ENCODE peak calls at places on chromosomes 5 and 9, in seven cellular contexts. Y is cardiac muscle cell, O is OCI-LY7, A is tibial artery, G is lower lobe of right lung, D is A549, E is GM20000. F is an unnamed sample.

GRCh38 chr5:174410716-174411512 is 313.5 kb upstream of the MSX2 start:
- DNase-seq in O (no peak), Y (no peak), E (no peak), G (no peak), A (no peak), D (peak; percentile 16), F (no peak)

GRCh38 chr5:136191304-136192014 is 1.5 kb downstream of the SMIM32 start:
- DNase-seq in G (no peak), Y (peak; percentile 43), O (no peak), D (no peak), A (no peak), E (no peak), F (no peak)

GRCh38 chr5:93579561-93580386 is 1.2 kb downstream of the NR2F1-AS1 start:
- DNase-seq in G (peak; percentile 57), O (no peak), E (peak; percentile 34), Y (no peak), D (peak; percentile 28), A (no peak), F (no peak)

GRCh38 chr9:8436791-8437190 is 637.2 kb upstream of the DMAC1 start:
- DNase-seq in D (no peak), O (no peak), G (no peak), Y (no peak), A (no peak), E (no peak), F (no peak)

GRCh38 chr5:83364322-83365299 is 106.9 kb upstream of the VCAN start:
- DNase-seq in O (no peak), A (no peak), Y (no peak), G (no peak), E (peak; percentile 25), D (no peak), F (no peak)

GRCh38 chr9:129852575-129852974 is 17.3 kb downstream of the USP20 start:
- DNase-seq in E (no peak), D (no peak), G (no peak), O (no peak), Y (no peak), A (no peak), F (no peak)

GRCh38 chr5:173310861-173311515 is 17.2 kb downstream of the STC2 start:
- DNase-seq in O (no peak), G (no peak), E (no peak), A (no peak), Y (no peak), D (no peak), F (no peak)

GRCh38 chr5:116032094-116032517 is at the start of gene ARL14EPL:
- DNase-seq in O (no peak), Y (peak; percentile 14), E (peak; percentile 32), G (peak; percentile 56), D (peak; percentile 76), A (peak; percentile 57), F (no peak)

GRCh38 chr5:6350277-6351090 is 27.9 kb downstream of the MED10 start:
- DNase-seq in A (no peak), O (no peak), D (no peak), Y (no peak), G (no peak), E (no peak), F (no peak)

GRCh38 chr5:170277953-170278352 is 19.6 kb downstream of the LCP2 start:
- DNase-seq in D (no peak), E (no peak), G (no peak), O (peak; percentile 47), Y (no peak), A (no peak), F (no peak)

GRCh38 chr9:117768740-117769400 is 64.7 kb downstream of the TLR4 start:
- DNase-seq in O (no peak), E (no peak), A (no peak), Y (no peak), D (no peak), G (no peak), F (no peak)

GRCh38 chr5:1512541-1513291 is 11.0 kb downstream of the LPCAT1 start:
- DNase-seq in Y (no peak), D (no peak), G (peak; percentile 45), A (peak; percentile 11), E (no peak), O (no peak), F (peak; percentile 9)

GRCh38 chr9:123033864-123034598 is 564 bp downstream of the GPR21 start:
- DNase-seq in Y (no peak), O (no peak), D (no peak), A (no peak), G (no peak), E (no peak), F (no peak)

GRCh38 chr9:123316053-123316718 is 39.8 kb upstream of the CRB2 start:
- DNase-seq in E (no peak), Y (no peak), D (no peak), O (peak; percentile 29), A (no peak), G (no peak), F (no peak)

GRCh38 chr9:34994429-34995287 is 5.1 kb downstream of the DNAJB5 start:
- DNase-seq in D (peak; percentile 58), E (no peak), G (no peak), O (no peak), Y (peak; percentile 59), A (no peak), F (no peak)
- TF ChIP-seq CTCF in D (peak; percentile 52), E (peak; percentile 41), G (peak; percentile 44), O (peak; percentile 78), Y (peak; percentile 71), A (peak; percentile 41), F (no peak)

DNA sequence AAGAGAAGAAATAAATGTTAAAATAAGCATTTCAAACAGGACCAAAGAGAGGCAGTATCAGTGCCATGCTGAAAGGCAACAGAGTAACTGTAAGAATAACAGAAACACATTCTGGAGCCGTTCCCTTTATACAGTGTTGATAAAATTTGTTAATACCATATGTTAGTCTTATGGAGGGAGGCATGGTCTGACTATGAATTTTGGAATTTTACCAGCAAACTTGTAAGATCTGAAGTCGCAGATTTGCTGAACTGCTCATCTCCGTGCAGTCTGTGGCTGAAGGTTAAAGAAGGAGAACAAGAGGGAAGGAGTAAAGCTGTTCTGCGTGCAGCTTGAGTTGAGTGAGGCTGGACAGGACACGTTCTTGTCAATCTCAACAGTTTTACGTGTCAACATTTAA is 508.4 kb downstream of the NFIB start:
- DNase-seq in Y (no peak), A (no peak), G (no peak), D (no peak), O (no peak), E (no peak), F (no peak)
- TF ChIP-seq CTCF in Y (no peak), A (no peak), G (no peak), D (no peak), O (no peak), E (no peak), F (no peak)

DNA sequence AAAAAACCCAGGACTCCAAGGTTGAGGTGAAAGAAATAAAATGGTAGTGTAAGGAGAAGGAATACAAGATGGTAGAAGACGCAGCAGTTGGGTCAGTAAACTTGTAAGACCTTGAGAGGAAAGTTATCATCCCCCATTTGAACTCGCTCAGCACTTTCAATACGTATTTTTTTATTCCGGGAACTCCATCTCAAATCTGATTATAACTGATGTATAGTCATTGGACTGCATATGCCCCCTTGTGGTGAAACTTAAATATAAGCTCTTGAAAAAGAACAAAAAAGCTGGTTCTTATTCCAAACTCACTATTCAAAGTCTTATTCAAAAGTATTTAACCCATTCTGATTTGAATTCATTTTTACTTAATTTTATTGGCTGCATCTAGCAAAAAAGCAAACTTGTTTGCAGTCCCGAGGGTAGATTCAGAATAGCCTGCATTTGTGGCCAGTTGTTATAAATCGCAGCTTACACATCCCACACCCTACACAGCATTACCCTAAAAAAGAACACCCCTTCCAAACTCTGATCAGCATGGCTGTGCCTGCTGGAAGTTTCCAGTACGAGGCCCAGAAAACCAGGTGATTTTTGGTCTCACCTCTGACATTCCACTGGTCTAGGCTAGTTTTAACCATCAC is 118.0 kb downstream of the ESM1 start:
- DNase-seq in G (no peak), Y (peak; percentile 77), O (peak; percentile 69), E (peak; percentile 62), A (no peak), D (peak; percentile 50), F (no peak)
- TF ChIP-seq CTCF in G (peak; percentile 68), Y (peak; percentile 56), O (peak; percentile 89), E (peak; percentile 37), A (peak; percentile 84), D (peak; percentile 70), F (peak; percentile 80)

DNA sequence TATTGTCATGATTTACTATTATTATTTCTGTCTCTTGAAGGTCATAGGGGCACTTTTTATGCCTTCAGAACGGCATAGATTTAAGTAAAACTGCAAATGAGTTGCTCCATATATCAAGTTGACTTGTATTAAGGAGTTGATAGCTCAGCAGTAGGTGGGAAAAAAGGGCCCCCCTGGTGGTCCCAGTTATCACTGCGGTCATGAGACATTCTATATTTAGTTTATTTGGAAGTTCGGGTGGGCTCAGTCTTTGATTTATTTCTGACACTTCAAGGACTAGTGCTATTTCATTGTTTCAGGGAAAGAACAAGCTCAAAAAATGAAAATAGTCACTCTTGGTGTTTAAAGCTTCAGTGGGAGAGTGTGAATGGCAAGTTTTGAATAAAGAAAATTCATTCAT is 159.3 kb downstream of the SLC24A2 start:
- DNase-seq in Y (peak; percentile 15), A (no peak), G (no peak), D (no peak), E (no peak), O (no peak), F (no peak)
- TF ChIP-seq CTCF in Y (peak; percentile 8), A (no peak), G (no peak), D (no peak), E (no peak), O (no peak), F (no peak)

GRCh38 chr5:36058776-36059175 is 7.9 kb downstream of the UGT3A2 start:
- DNase-seq in D (no peak), A (no peak), Y (no peak), E (no peak), O (no peak), G (no peak), F (no peak)
- TF ChIP-seq CTCF in D (no peak), A (no peak), Y (no peak), E (no peak), O (no peak), G (no peak), F (no peak)

DNA sequence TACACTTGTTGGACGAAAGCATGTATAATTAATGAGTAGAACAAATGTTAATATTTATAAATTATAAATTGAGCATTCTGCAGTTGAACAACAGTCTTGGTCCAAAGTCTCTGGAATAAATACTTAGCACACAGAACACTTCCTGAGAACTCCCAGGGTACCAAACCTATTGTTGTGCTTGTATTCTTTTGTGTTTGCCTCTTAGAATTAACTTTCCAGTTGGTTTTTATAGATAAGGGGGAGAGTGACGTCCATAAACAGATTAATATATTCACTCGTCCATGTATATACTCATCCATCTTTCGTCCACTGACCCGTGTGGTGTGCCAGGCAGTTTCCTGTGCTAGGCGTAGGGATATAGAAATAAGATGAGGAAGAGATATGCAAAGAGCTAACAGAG is 62.3 kb upstream of the TGFBR1 start:
- DNase-seq in Y (no peak), G (no peak), E (no peak), O (no peak), D (no peak), A (no peak), F (no peak)
- TF ChIP-seq CTCF in Y (no peak), G (no peak), E (no peak), O (no peak), D (no peak), A (no peak), F (no peak)

GRCh38 chr5:33423018-33423630 is 17.6 kb upstream of the TARS1 start:
- DNase-seq in O (peak; percentile 39), D (peak; percentile 39), E (no peak), A (no peak), Y (peak; percentile 14), G (no peak), F (no peak)
- TF ChIP-seq CTCF in O (peak; percentile 87), D (peak; percentile 80), E (no peak), A (peak; percentile 48), Y (peak; percentile 33), G (peak; percentile 52), F (peak; percentile 22)